ENCODE peak calls at places on chromosomes 1 and 21, in five cellular contexts. Z is neural progenitor cell, E is cardiac muscle cell, M is Panc1, G is HFF-Myc. J is an unnamed sample.

GRCh38 chr1:22280526-22280925 is 137.6 kb upstream of the WNT4 start:
- DNase-seq in E (no peak), Z (no peak), G (no peak), M (no peak), J (no peak)

GRCh38 chr1:110637475-110637874 is 31.3 kb upstream of the KCNA2 start:
- DNase-seq in Z (no peak), E (no peak), G (no peak), M (no peak), J (no peak)

GRCh38 chr21:45849651-45850050 is 131.9 kb upstream of the COL6A1 start:
- DNase-seq in Z (no peak), E (no peak), M (no peak), G (no peak), J (no peak)

GRCh38 chr1:41890841-41891311 is 27.8 kb downstream of the HIVEP3 start:
- DNase-seq in Z (no peak), G (no peak), E (peak; percentile 29), M (no peak), J (no peak)

GRCh38 chr1:27598902-27599528 is 4.9 kb downstream of the AHDC1 start:
- DNase-seq in E (peak; percentile 85), Z (peak; percentile 36), G (no peak), M (no peak), J (no peak)

GRCh38 chr1:38209986-38210385 is 163.4 kb upstream of the POU3F1 start:
- DNase-seq in M (no peak), E (peak; percentile 1), Z (no peak), G (no peak), J (no peak)

GRCh38 chr21:15966216-15966615 is 236.4 kb downstream of the USP25 start:
- DNase-seq in G (no peak), E (peak; percentile 30), Z (no peak), M (no peak), J (no peak)

GRCh38 chr1:206583461-206584264 is 28.6 kb downstream of the EIF2D start:
- DNase-seq in G (peak; percentile 38), Z (peak; percentile 84), M (peak; percentile 59), E (peak; percentile 79), J (no peak)

GRCh38 chr21:45993210-45994085 is 11.9 kb downstream of the COL6A1 start:
- DNase-seq in G (no peak), M (no peak), Z (no peak), E (no peak), J (no peak)

GRCh38 chr1:114118351-114118990 is 35.2 kb downstream of the SYT6 start:
- DNase-seq in M (no peak), E (no peak), Z (peak; percentile 27), G (no peak), J (no peak)

GRCh38 chr21:46009951-46010655 is 28.5 kb downstream of the COL6A1 start:
- DNase-seq in Z (no peak), M (no peak), G (no peak), E (no peak), J (no peak)

GRCh38 chr1:37051386-37051785 is 17.1 kb upstream of the GRIK3 start:
- DNase-seq in Z (no peak), G (no peak), E (no peak), M (no peak), J (no peak)

GRCh38 chr1:224901087-224901486 is 28.4 kb upstream of the DNAH14 start:
- DNase-seq in M (no peak), E (no peak), Z (no peak), G (no peak), J (no peak)

GRCh38 chr1:47758341-47759237 is 238.6 kb downstream of the TRABD2B start:
- DNase-seq in G (no peak), M (no peak), E (peak; percentile 72), Z (no peak), J (no peak)

GRCh38 chr1:241499910-241500309 is 19.6 kb downstream of the FH start:
- DNase-seq in Z (peak; percentile 50), G (no peak), E (peak; percentile 58), M (no peak), J (no peak)

GRCh38 chr1:116673935-116674630 is 6.5 kb upstream of the IGSF3 start:
- DNase-seq in E (peak; percentile 38), G (no peak), M (no peak), Z (no peak), J (no peak)

GRCh38 chr1:156845055-156845952 is 13.6 kb downstream of the INSRR start:
- DNase-seq in G (no peak), Z (peak; percentile 61), E (peak; percentile 21), M (no peak), J (no peak)

GRCh38 chr1:232029297-232029696 is 402.7 kb downstream of the DISC1 start:
- DNase-seq in M (no peak), E (peak; percentile 27), G (no peak), Z (peak; percentile 12), J (no peak)

GRCh38 chr1:16142383-16142995 is 13.4 kb downstream of the EPHA2 start:
- DNase-seq in G (no peak), E (no peak), Z (no peak), M (no peak), J (no peak)

GRCh38 chr1:173202430-173203145 is 4.5 kb downstream of the TNFSF4 start:
- DNase-seq in G (peak; percentile 59), M (peak; percentile 46), E (peak; percentile 90), Z (peak; percentile 70), J (peak; percentile 47)

GRCh38 chr1:173204693-173205092 is 2.4 kb downstream of the TNFSF4 start:
- DNase-seq in G (no peak), M (no peak), E (peak; percentile 5), Z (no peak), J (no peak)

GRCh38 chr1:173208146-173208545 is 1.0 kb upstream of the TNFSF4 start:
- DNase-seq in Z (no peak), M (no peak), G (no peak), E (peak; percentile 20), J (no peak)

GRCh38 chr1:173206816-173207595 is at the start of gene TNFSF4:
- DNase-seq in Z (no peak), E (peak; percentile 78), G (no peak), M (no peak), J (no peak)

DNA sequence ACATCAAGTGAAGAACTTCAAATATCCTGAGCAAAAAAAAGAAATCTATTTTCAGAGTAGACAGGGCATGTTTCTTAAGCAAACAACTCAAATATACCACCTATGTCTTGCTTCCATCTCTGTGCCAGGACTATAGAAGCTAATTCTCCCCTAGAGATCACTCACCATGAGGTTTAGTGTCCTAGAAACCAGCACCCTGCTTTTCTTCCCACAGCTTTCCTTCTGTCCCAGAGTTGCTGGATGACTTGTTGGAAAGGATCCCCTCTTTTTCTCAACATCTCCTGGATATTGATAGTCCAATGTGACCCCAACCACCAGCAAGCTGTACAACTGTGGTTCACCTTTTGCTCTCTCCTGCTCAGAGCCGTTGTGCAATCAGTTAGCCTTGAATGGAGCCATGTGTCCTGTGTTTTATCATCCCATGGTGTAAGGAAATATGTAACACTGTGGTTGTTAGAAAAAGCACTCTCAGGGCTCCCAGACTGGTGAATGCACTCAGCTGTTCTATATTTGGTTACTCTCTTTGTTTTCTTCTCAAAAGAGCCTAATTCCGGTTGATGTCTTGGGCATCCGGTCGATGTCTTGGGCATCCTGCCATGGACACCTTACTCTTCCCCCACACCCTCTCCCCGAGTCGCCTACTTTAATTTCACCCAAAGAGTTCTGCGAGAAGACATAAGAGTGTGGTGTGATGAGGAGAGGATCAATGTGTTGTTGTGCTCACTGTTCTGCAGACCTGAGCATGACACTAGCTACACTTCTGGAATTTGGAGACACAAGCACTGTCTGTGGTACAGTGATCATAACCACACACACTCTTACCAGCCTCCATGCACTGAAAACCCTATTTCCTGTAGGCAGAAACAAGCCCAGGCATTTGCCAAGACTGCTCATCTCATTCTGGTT is 1.7 kb downstream of the TNFSF4 start:
- DNase-seq in G (no peak), Z (no peak), M (no peak), E (peak; percentile 90), J (peak; percentile 35)
- H3K4me3 ChIP-seq in G (no peak overlapping the region), Z (no peak overlapping the region), M (no peak overlapping the region), E (no peak overlapping the region), J (no peak overlapping the region)

GRCh38 chr1:226123591-226124471 is 61.3 kb downstream of the H3-3A start:
- DNase-seq in G (no peak), M (no peak), Z (no peak), E (no peak), J (no peak)

GRCh38 chr1:226123212-226123560 is 60.7 kb downstream of the H3-3A start:
- DNase-seq in M (no peak), E (no peak), Z (no peak), G (no peak), J (no peak)

GRCh38 chr1:226121049-226121586 is 58.6 kb downstream of the H3-3A start:
- DNase-seq in Z (no peak), G (no peak), M (no peak), E (no peak), J (no peak)

GRCh38 chr1:226120398-226120797 is 57.9 kb downstream of the H3-3A start:
- DNase-seq in E (no peak), M (no peak), Z (no peak), G (no peak), J (no peak)

GRCh38 chr1:226121587-226122400 is 59.3 kb downstream of the H3-3A start:
- DNase-seq in E (peak; percentile 52), Z (peak; percentile 94), G (no peak), M (no peak), J (no peak)
- TF ChIP-seq CTCF in E (peak; percentile 51), Z (peak; percentile 72), G (peak; percentile 44), M (peak; percentile 98), J (peak; percentile 50)

DNA sequence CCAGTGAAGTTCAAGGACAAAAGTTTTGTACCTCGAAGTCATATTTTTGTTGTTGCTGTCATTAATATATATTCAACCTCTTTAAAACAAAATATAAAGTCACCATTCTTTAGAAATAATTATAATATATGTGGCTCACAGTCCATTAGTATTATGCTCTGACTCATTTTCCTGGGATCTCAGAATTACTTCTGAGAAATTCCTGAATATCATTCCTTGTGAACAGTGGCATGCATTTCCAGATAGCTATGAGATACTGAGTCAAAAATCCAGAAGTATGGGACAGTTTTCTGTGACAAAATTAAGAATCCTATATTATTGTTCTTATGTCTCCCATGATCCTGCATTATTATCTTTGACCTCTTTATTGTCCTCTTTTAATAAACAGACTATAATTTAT is 13.8 kb upstream of the RGS21 start:
- DNase-seq in G (no peak), M (no peak), Z (no peak), E (peak; percentile 2), J (no peak)
- H3K4me3 ChIP-seq in G (no peak overlapping the region), M (no peak overlapping the region), Z (no peak overlapping the region), E (no peak overlapping the region), J (no peak overlapping the region)

GRCh38 chr1:175195281-175195680 is 2.7 kb upstream of the KIAA0040 start:
- DNase-seq in M (no peak), G (no peak), Z (no peak), E (no peak), J (no peak)

GRCh38 chr1:175191654-175192053 is 922 bp downstream of the KIAA0040 start:
- DNase-seq in M (no peak), Z (peak; percentile 14), E (no peak), G (no peak), J (no peak)

GRCh38 chr1:175192111-175192629 is 406 bp downstream of the KIAA0040 start:
- DNase-seq in Z (peak; percentile 42), E (no peak), G (no peak), M (no peak), J (no peak)

GRCh38 chr1:175193339-175193950 is 869 bp upstream of the KIAA0040 start:
- DNase-seq in M (no peak), G (no peak), Z (no peak), E (no peak), J (no peak)

GRCh38 chr1:175192630-175193338 is at the start of gene KIAA0040:
- DNase-seq in G (no peak), E (peak; percentile 38), Z (peak; percentile 72), M (no peak), J (no peak)
- TF ChIP-seq CTCF in G (no peak), E (no peak), Z (peak; percentile 13), M (peak; percentile 15), J (no peak)

GRCh38 chr1:230125633-230126528 is 58.8 kb downstream of the GALNT2 start:
- DNase-seq in E (peak; percentile 39), G (no peak), Z (no peak), M (no peak), J (no peak)
- H3K4me3 ChIP-seq in E (no peak overlapping the region), G (no peak overlapping the region), Z (no peak overlapping the region), M (no peak overlapping the region), J (no peak overlapping the region)

J was measured in epithelial cell of proximal tubule.